ENCODE peak calls at places on chromosomes 2 and 18, in seven cellular contexts. H is hepatocyte, Q is heart left ventricle, C is lower lobe of right lung, D is mucosa of descending colon, K is HAP-1, Z is breast epithelium. F is an unnamed sample. For H3K9me3 and H3K36me3, the result is how much of the 10 kb centered on the place peaks cover.

GRCh38 chr2:191178806-191179514 is 28.2 kb upstream of the STAT4 start:
- DNase-seq in H (no peak), Q (peak), C (no peak), D (no peak), K (no peak), Z (peak), F (no peak)

GRCh38 chr2:25341031-25341727 is 546 bp downstream of the DNMT3A start:
- DNase-seq in H (peak), Q (peak), C (peak), D (no peak), K (no peak), Z (no peak), F (no peak)

GRCh38 chr2:232980683-232981082 is 32.4 kb downstream of the NGEF start:
- DNase-seq in H (no peak), Q (no peak), C (no peak), D (peak), K (no peak), Z (peak), F (no peak)

GRCh38 chr2:182680838-182681237 is 35.2 kb upstream of the DNAJC10 start:
- DNase-seq in H (no peak), Q (no peak), C (no peak), D (no peak), K (no peak), Z (no peak), F (no peak)

GRCh38 chr18:68991281-68991680 is 193.4 kb downstream of the CCDC102B start:
- DNase-seq in H (no peak), Q (no peak), C (no peak), D (no peak), K (no peak), Z (no peak), F (peak)

GRCh38 chr18:45275367-45276113 is 339.7 kb upstream of the SLC14A2 start:
- DNase-seq in H (peak), Q (no peak), C (no peak), D (no peak), K (peak), Z (no peak), F (peak)

GRCh38 chr18:3597159-3597977 is 147.4 kb downstream of the TGIF1 start:
- DNase-seq in H (no peak), Q (no peak), C (no peak), D (no peak), K (no peak), Z (no peak), F (no peak)

GRCh38 chr2:96747061-96747460 is 7.2 kb upstream of the LMAN2L start:
- DNase-seq in H (no peak), Q (no peak), C (no peak), D (no peak), K (no peak), Z (no peak), F (peak)

GRCh38 chr2:21836766-21837543 is 713.2 kb downstream of the TDRD15 start:
- DNase-seq in H (no peak), Q (no peak), C (no peak), D (no peak), K (no peak), Z (no peak), F (no peak)

GRCh38 chr2:157229572-157229971 is 27.9 kb upstream of the GALNT5 start:
- DNase-seq in H (no peak), Q (no peak), C (no peak), D (no peak), K (no peak), Z (no peak), F (no peak)

GRCh38 chr2:31434911-31435310 is 20.4 kb upstream of the XDH start:
- DNase-seq in H (no peak), Q (no peak), C (no peak), D (no peak), K (no peak), Z (no peak), F (no peak)

GRCh38 chr2:124778076-124778475 is 753.0 kb downstream of the CNTNAP5 start:
- DNase-seq in H (no peak), Q (no peak), C (no peak), D (no peak), K (no peak), Z (no peak), F (no peak)

GRCh38 chr2:98839292-98839691 is 96.7 kb downstream of the CRACDL start:
- DNase-seq in H (no peak), Q (no peak), C (no peak), D (no peak), K (no peak), Z (no peak), F (no peak)

GRCh38 chr2:152432206-152432653 is 97.3 kb downstream of the FMNL2 start:
- DNase-seq in H (no peak), Q (peak), C (no peak), D (no peak), K (no peak), Z (no peak), F (no peak)

GRCh38 chr2:146701183-146701582 is 1143.6 kb upstream of the ACVR2A start:
- DNase-seq in H (no peak), Q (no peak), C (no peak), D (no peak), K (peak), Z (no peak), F (no peak)

GRCh38 chr2:188979119-188979729 is 5.1 kb downstream of the COL3A1 start:
- DNase-seq in H (no peak), Q (no peak), C (no peak), D (no peak), K (no peak), Z (no peak), F (no peak)

GRCh38 chr18:21484851-21485636 is 115.5 kb downstream of the ESCO1 start:
- DNase-seq in H (no peak), Q (no peak), C (no peak), D (no peak), K (peak), Z (no peak), F (no peak)

GRCh38 chr2:29841386-29842004 is 79.9 kb downstream of the ALK start:
- DNase-seq in H (peak), Q (no peak), C (no peak), D (no peak), K (peak), Z (no peak), F (peak)

GRCh38 chr2:213122730-213123129 is 28.7 kb downstream of the IKZF2 start:
- DNase-seq in H (no peak), Q (no peak), C (no peak), D (no peak), K (no peak), Z (no peak), F (no peak)

GRCh38 chr2:144460981-144461766 is 58.7 kb downstream of the ZEB2 start:
- DNase-seq in H (no peak), Q (peak), C (no peak), D (no peak), K (peak), Z (no peak), F (no peak)

GRCh38 chr2:73730810-73731209 is 6.3 kb downstream of the TPRKB start:
- DNase-seq in H (no peak), Q (no peak), C (no peak), D (no peak), K (no peak), Z (no peak), F (no peak)

GRCh38 chr2:64371727-64372126 is 82.2 kb upstream of the LGALSL start:
- DNase-seq in H (no peak), Q (no peak), C (no peak), D (no peak), K (no peak), Z (no peak), F (no peak)

GRCh38 chr2:233387667-233388528 is 33.6 kb downstream of the DGKD start:
- DNase-seq in H (peak), Q (peak), C (peak), D (peak), K (no peak), Z (peak), F (no peak)

GRCh38 chr2:85181093-85181685 is 48.0 kb downstream of the TCF7L1 start:
- DNase-seq in H (peak), Q (no peak), C (no peak), D (no peak), K (no peak), Z (no peak), F (no peak)

GRCh38 chr2:141828761-141829160 is 302.1 kb downstream of the LRP1B start:
- DNase-seq in H (no peak), Q (no peak), C (no peak), D (no peak), K (no peak), Z (no peak), F (no peak)

DNA sequence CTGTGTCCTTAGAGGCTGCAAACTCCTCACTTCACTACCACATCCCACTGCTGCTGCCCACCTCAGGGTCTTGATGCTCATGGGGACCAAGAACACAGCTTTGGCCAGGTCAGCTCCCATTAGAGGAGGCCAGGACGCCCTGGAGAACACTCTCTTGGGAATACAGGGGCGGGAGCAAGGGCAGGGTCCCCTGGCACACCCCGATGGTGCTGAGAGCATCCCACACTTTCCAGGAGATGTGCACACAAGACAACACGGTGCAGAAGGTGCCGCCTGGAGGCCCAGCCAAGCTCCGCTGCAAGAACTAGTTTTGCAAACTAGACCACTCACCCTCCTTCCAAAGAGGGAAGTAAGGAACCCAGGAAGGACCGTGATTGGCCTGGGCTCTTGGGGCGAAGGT is 304.4 kb upstream of the SALL3 start:
- DNase-seq in H (no peak), Q (no peak), C (no peak), D (no peak), K (no peak), Z (peak), F (no peak)
- H3K9me3 ChIP-seq in H (under half), Q (under half), C (under half), D (under half), K (under half), Z (under half), F (under half)

GRCh38 chr2:27655155-27655951 is 8.1 kb downstream of the SUPT7L start:
- DNase-seq in H (no peak), Q (no peak), C (no peak), D (no peak), K (no peak), Z (no peak), F (no peak)
- H3K36me3 ChIP-seq in H (under half), Q (half or more), C (half or more), D (under half), K (half or more), Z (under half), F (half or more)

GRCh38 chr2:89825034-89825433 is 1133.6 kb downstream of the RPIA start:
- DNase-seq in H (no peak), Q (no peak), C (no peak), D (no peak), K (no peak), Z (no peak), F (no peak)
- H3K9me3 ChIP-seq in H (under half), Q (half or more), C (under half), D (under half), K (under half), Z (under half), F (under half)

DNA sequence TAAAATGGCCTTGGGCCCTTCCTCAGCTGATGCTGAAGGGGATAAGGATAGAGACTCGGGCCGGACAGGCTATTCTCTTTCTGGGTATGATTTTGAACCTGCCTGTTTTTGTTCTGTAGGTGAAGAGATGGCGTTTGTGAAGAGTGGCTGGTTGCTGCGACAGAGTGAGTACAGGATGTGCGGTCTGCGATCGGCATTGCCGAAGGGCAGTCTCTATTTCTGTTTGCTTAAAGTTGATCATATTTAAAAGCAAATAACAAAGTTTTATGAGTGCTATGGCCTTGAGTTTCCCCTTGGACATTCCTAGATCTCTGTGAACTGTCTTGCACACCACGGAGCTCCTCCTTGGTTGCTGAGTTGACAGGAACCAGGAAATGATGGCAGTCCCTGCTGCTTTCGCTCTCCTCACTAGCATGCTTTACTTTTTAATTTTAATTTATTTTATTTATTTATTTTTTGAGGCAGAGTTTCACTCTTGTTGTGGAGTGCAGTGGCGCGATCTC is 15.7 kb downstream of the PLEKHB2 start:
- DNase-seq in H (peak), Q (peak), C (no peak), D (no peak), K (no peak), Z (no peak), F (no peak)
- H3K36me3 ChIP-seq in H (under half), Q (under half), C (under half), D (under half), K (under half), Z (under half), F (under half)

DNA sequence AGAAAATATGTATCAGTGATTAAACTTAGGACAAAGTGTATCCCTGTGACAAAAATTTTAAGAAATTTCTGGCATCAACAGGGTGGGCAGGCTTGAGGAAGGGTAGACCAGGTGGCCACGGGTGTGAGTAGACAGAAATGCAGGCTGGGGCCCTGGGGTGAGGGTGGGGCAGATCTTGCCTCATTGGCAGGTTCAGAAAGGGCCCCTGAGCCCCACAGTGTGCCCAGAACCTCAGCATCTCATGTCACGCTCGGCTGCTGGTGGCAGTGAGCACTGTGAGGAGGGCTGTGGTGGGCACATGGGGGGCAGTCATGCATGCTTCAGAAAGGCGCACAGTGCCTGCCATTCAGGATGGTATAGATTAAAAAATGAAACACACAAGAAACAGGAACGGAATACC is 7.6 kb upstream of the ASB18 start:
- DNase-seq in H (no peak), Q (no peak), C (no peak), D (no peak), K (no peak), Z (no peak), F (no peak)
- H3K9me3 ChIP-seq in H (under half), Q (under half), C (under half), D (under half), K (under half), Z (under half), F (under half)

GRCh38 chr18:79727211-79727610 is 47.6 kb downstream of the CTDP1 start:
- DNase-seq in H (no peak), Q (no peak), C (no peak), D (no peak), K (no peak), Z (no peak), F (no peak)
- H3K36me3 ChIP-seq in H (under half), Q (half or more), C (half or more), D (under half), K (under half), Z (under half), F (under half)

GRCh38 chr2:89775885-89776284 is 1084.4 kb downstream of the RPIA start:
- DNase-seq in H (no peak), Q (no peak), C (no peak), D (no peak), K (no peak), Z (no peak), F (no peak)
- H3K9me3 ChIP-seq in H (half or more), Q (half or more), C (half or more), D (half or more), K (under half), Z (half or more), F (under half)

GRCh38 chr2:36499128-36499820 is 98.7 kb downstream of the FEZ2 start:
- DNase-seq in H (no peak), Q (no peak), C (no peak), D (no peak), K (no peak), Z (no peak), F (no peak)
- H3K36me3 ChIP-seq in H (under half), Q (half or more), C (under half), D (under half), K (under half), Z (under half), F (under half)

GRCh38 chr18:80026363-80026762 is 7.9 kb upstream of the RBFA start:
- DNase-seq in H (no peak), Q (no peak), C (no peak), D (no peak), K (no peak), Z (no peak), F (no peak)
- H3K9me3 ChIP-seq in H (under half), Q (under half), C (under half), D (half or more), K (under half), Z (half or more), F (under half)

GRCh38 chr2:158661231-158661630 is 133.9 kb upstream of the DAPL1 start:
- DNase-seq in H (no peak), Q (no peak), C (no peak), D (no peak), K (no peak), Z (no peak), F (no peak)

GRCh38 chr2:158664987-158665386 is 130.1 kb upstream of the DAPL1 start:
- DNase-seq in H (no peak), Q (no peak), C (no peak), D (no peak), K (no peak), Z (no peak), F (no peak)

GRCh38 chr2:158665536-158666302 is 129.4 kb upstream of the DAPL1 start:
- DNase-seq in H (no peak), Q (no peak), C (no peak), D (no peak), K (no peak), Z (no peak), F (no peak)

GRCh38 chr2:158662406-158662805 is 132.7 kb upstream of the DAPL1 start:
- DNase-seq in H (no peak), Q (no peak), C (no peak), D (no peak), K (no peak), Z (no peak), F (no peak)

DNA sequence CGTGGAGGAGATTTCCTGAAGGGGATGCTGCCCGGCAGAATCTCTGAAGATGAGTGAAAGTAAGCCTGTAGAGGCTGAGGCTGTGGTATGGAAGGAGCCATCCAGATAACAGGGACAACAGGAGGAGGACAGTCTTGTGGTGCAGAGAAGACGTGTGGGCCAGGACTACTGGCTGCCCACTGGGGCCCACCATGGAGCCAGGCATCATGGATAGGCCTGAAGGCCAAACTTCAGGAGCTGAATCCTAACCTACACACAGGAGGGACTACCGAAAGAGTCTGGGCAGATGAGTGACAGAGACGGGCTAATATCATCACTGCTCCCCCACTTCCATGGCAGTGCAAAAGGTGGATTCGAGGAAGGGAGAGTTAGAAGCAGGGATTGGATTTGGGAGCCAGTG is 131.3 kb upstream of the DAPL1 start:
- DNase-seq in H (no peak), Q (no peak), C (no peak), D (no peak), K (no peak), Z (no peak), F (no peak)
- H3K36me3 ChIP-seq in H (under half), Q (half or more), C (half or more), D (under half), K (under half), Z (under half), F (under half)

F was measured in SK-N-MC.